ENCODE peak calls at places on chromosomes 7 and 10, in nine cellular contexts. O, G, W, A, C, F, R, T and Y are unnamed samples.

GRCh38 chr10:12670004-12670403 is 320.7 kb downstream of the CAMK1D start:
- DNase-seq in R (no peak), A (no peak), C (no peak), W (no peak), O (no peak), T (no peak), F (no peak), G (no peak), Y (no peak)

GRCh38 chr10:129937351-129937751 is 26.7 kb downstream of the EBF3 start:
- DNase-seq in A (no peak), T (no peak), C (no peak), O (no peak), R (no peak), W (no peak), F (no peak), G (no peak), Y (no peak)

GRCh38 chr10:132640326-132641125 is 102.9 kb downstream of the INPP5A start:
- DNase-seq in C (no peak), A (no peak), O (no peak), F (no peak), G (no peak), T (no peak), W (no peak), R (no peak), Y (no peak)

GRCh38 chr7:84412161-84412969 is 217.8 kb upstream of the SEMA3A start:
- DNase-seq in T (peak), W (no peak), F (peak), C (peak), O (peak), R (no peak), G (peak), A (peak), Y (no peak)

GRCh38 chr10:101656915-101657314 is 38.1 kb downstream of the FBXW4 start:
- DNase-seq in G (no peak), W (no peak), R (no peak), T (no peak), A (no peak), C (no peak), F (no peak), O (no peak), Y (no peak)

GRCh38 chr10:74418285-74418872 is 267.4 kb downstream of the ADK start:
- DNase-seq in R (no peak), F (peak), A (no peak), O (no peak), G (no peak), W (no peak), T (no peak), C (peak), Y (peak)

GRCh38 chr10:1594372-1595241 is 142.7 kb downstream of the ADARB2 start:
- DNase-seq in A (no peak), T (no peak), W (no peak), G (no peak), O (no peak), C (no peak), F (no peak), R (no peak), Y (no peak)

GRCh38 chr7:151796091-151796870 is 80.6 kb downstream of the PRKAG2 start:
- DNase-seq in F (no peak), G (no peak), R (no peak), W (no peak), C (peak), O (peak), T (no peak), A (peak), Y (peak)

GRCh38 chr10:62860946-62861345 is 44.8 kb upstream of the EGR2 start:
- DNase-seq in A (peak), O (no peak), R (no peak), F (no peak), W (no peak), C (no peak), G (peak), T (no peak), Y (peak)

GRCh38 chr10:107442035-107442505 is 277.6 kb upstream of the SORCS1 start:
- DNase-seq in O (peak), T (no peak), R (no peak), F (no peak), A (peak), W (no peak), C (peak), G (peak), Y (no peak)

GRCh38 chr7:81159402-81159801 is 240.6 kb upstream of the SEMA3C start:
- DNase-seq in W (no peak), G (no peak), O (no peak), T (no peak), F (no peak), A (peak), C (peak), R (no peak), Y (no peak)

GRCh38 chr7:64951250-64951848 is 39.5 kb downstream of the ZNF117 start:
- DNase-seq in C (peak), G (peak), T (peak), F (peak), O (peak), W (peak), R (no peak), A (peak), Y (peak)

GRCh38 chr10:6239213-6239991 is 36.7 kb downstream of the PFKFB3 start:
- DNase-seq in A (peak), R (peak), T (peak), F (no peak), C (peak), G (peak), O (peak), W (peak), Y (peak)

GRCh38 chr10:132700168-132701098 is 85.5 kb downstream of the NKX6-2 start:
- DNase-seq in F (peak), T (no peak), O (no peak), C (no peak), W (no peak), A (no peak), G (peak), R (no peak), Y (no peak)

GRCh38 chr7:90266808-90267207 is 21.8 kb downstream of the CFAP69 start:
- DNase-seq in C (peak), G (peak), O (no peak), F (no peak), T (no peak), W (no peak), A (peak), R (no peak), Y (peak)

GRCh38 chr10:106520698-106521097 is 643.8 kb downstream of the SORCS1 start:
- DNase-seq in R (no peak), G (no peak), C (no peak), W (no peak), O (no peak), T (no peak), F (no peak), A (no peak), Y (no peak)

GRCh38 chr7:54252256-54253035 is 289.7 kb upstream of the VSTM2A start:
- DNase-seq in W (no peak), R (no peak), A (peak), T (no peak), F (no peak), O (no peak), G (no peak), C (no peak), Y (no peak)